ENCODE peak calls at places on chromosomes 4 and X, in four cellular contexts. I is H1, C is GM12891, E is spleen. B is an unnamed sample.

GRCh38 chr4:108155373-108155772 is 13.4 kb downstream of the LEF1 start:
- DNase-seq in I (no peak), C (no peak), E (no peak), B (no peak)

GRCh38 chr4:139972305-139972704 is 181.7 kb downstream of the MAML3 start:
- DNase-seq in I (no peak), C (no peak), E (no peak), B (no peak)

GRCh38 chrX:40877869-40878268 is 142.5 kb upstream of the MED14 start:
- DNase-seq in I (no peak), C (no peak), E (no peak), B (no peak)

GRCh38 chr4:163331629-163332360 is 601 bp downstream of the NPY1R start:
- DNase-seq in I (no peak), C (peak; percentile 14), E (peak; percentile 65), B (peak; percentile 13)

GRCh38 chr4:165680821-165681220 is 192.2 kb upstream of the TLL1 start:
- DNase-seq in I (no peak), C (no peak), E (no peak), B (no peak)

GRCh38 chrX:137052641-137053235 is 18.9 kb upstream of the GPR101 start:
- DNase-seq in I (no peak), C (no peak), E (peak; percentile 75), B (no peak)

GRCh38 chr4:24042094-24042493 is 152.2 kb upstream of the PPARGC1A start:
- DNase-seq in I (no peak), C (no peak), E (no peak), B (no peak)

GRCh38 chr4:42519803-42520417 is 122.6 kb downstream of the SHISA3 start:
- DNase-seq in I (no peak), C (no peak), E (no peak), B (peak; percentile 18)

GRCh38 chrX:133859860-133860259 is 125.5 kb downstream of the GPC3 start:
- DNase-seq in I (no peak), C (no peak), E (no peak), B (no peak)

GRCh38 chrX:8306296-8306975 is 135.4 kb upstream of the VCX2 start:
- DNase-seq in I (no peak), C (no peak), E (no peak), B (no peak)

GRCh38 chrX:44400588-44400987 is 57.1 kb upstream of the EFHC2 start:
- DNase-seq in I (no peak), C (no peak), E (no peak), B (no peak)

GRCh38 chrX:18883961-18884765 is 99.8 kb downstream of the PHKA2 start:
- DNase-seq in I (no peak), C (no peak), E (peak; percentile 54), B (no peak)

GRCh38 chrX:63664741-63665140 is 120.3 kb downstream of the ARHGEF9 start:
- DNase-seq in I (no peak), C (no peak), E (no peak), B (no peak)

GRCh38 chrX:79081895-79082512 is 62.5 kb upstream of the GPR174 start:
- DNase-seq in I (no peak), C (no peak), E (no peak), B (no peak)

DNA sequence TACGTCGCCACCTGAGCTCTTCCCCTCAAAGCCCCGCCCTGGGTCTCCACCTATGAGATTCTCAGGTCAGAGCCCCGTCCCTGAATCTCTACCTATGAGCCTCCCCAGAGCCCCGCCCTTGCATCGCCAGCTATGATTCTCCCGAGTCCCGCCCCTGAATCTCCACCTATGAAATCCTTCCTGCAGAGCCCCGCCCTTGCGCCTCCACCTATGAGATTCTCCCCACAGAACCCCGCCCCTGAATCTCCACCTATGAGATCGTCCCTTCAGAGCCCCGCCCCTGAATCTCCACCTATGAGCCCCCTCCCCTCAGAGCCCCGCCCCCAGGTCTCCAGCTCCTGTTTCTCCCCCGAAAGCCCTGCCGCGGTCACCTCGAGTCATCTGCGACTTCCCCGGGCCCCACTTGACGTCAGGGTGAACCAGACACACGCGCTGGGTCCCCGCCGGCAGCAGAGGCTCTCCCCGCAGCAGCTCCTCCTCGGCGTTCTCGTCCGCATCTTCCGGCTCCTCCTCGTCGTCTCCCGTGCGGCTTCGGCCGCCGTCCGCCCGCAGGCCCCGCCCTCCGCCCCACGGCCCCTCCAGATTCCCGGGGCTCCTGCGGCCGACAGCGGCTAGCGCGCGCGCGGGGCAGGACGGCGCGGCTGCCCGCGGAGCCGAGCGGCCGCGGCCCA is 393 bp downstream of the GTPBP6 start:
- DNase-seq in I (peak; percentile 99), C (peak; percentile 93), E (peak; percentile 97), B (peak; percentile 99)
- TF ChIP-seq POLR2AphosphoS5 in I (peak; percentile 77), C (peak; percentile 93), E (peak; percentile 33), B (peak; percentile 60)

GRCh38 chr4:155772459-155773195 is 13.8 kb downstream of the GUCY1B1 start:
- DNase-seq in I (no peak), C (no peak), E (no peak), B (no peak)
- TF ChIP-seq POLR2AphosphoS5 in I (no peak), C (no peak), E (no peak), B (no peak)

GRCh38 chrX:21479695-21480280 is 105.6 kb downstream of the CNKSR2 start:
- DNase-seq in I (no peak), C (no peak), E (no peak), B (no peak)
- TF ChIP-seq POLR2AphosphoS5 in I (no peak), C (no peak), E (no peak), B (no peak)

DNA sequence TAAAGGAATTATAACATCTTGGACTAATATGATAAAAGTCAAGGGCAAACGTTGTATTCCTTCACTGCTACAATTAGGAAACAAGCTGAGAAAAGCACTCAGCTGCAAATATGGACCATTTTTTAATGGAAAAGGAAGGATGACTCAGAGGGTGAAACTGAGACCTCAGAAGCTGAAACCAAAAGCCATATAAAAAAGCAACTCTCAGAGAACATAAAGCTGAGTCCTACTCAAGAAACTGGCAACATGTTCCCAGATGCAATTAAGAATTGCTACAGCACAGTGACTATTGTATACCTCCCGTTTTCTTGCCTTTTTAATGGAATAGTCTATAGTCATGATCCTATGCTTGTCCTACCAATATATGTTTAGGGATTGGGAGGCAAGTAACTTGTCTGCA is 1106.4 kb upstream of the INTU start:
- DNase-seq in I (no peak), C (no peak), E (no peak), B (no peak)
- TF ChIP-seq POLR2AphosphoS5 in I (no peak), C (no peak), E (no peak), B (no peak)

DNA sequence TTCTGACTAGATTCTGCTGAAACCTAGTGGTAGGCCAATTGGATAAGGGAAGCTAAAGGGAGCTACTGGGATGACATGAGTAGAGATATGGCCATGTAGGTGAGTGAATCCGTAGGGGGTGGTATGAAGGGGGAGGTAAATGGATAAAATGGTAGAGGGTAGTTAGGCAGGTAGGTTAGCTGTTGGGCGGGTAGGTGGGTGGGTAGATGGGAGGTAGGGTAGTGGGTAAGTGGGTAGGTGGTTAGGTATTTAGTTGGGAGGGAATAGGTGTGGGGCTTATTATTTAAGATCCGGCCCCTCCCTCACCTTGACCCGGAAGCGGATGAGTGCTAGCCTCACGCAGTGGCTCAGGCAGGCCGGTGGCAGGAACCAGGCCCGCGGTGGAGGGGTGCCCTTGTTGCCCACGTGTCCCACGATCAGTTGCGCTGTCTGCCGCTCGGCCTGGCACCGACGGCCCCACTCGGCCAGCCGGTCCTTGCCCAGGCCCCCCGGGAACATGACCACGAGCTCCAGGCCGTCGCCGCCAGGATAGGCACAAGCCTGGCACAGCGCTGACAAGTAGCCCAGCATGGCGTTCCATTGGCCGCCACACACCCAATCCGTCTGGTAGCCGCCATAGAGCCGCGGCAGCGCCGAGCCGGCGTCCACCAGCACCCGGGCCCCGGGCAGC is 725 bp downstream of the FAM120C start:
- DNase-seq in I (no peak), C (peak; percentile 10), E (peak; percentile 93), B (peak; percentile 70)
- TF ChIP-seq POLR2AphosphoS5 in I (peak; percentile 82), C (peak; percentile 33), E (peak; percentile 73), B (peak; percentile 32)

GRCh38 chrX:13162772-13163171 is 118.4 kb upstream of the FAM9C start:
- DNase-seq in I (no peak), C (no peak), E (no peak), B (no peak)

GRCh38 chrX:13165266-13165665 is 120.8 kb upstream of the FAM9C start:
- DNase-seq in I (no peak), C (no peak), E (no peak), B (no peak)

GRCh38 chrX:13167444-13168207 is 123.2 kb upstream of the FAM9C start:
- DNase-seq in I (no peak), C (no peak), E (no peak), B (no peak)

GRCh38 chrX:13165747-13166146 is 121.3 kb upstream of the FAM9C start:
- DNase-seq in I (no peak), C (no peak), E (no peak), B (no peak)

DNA sequence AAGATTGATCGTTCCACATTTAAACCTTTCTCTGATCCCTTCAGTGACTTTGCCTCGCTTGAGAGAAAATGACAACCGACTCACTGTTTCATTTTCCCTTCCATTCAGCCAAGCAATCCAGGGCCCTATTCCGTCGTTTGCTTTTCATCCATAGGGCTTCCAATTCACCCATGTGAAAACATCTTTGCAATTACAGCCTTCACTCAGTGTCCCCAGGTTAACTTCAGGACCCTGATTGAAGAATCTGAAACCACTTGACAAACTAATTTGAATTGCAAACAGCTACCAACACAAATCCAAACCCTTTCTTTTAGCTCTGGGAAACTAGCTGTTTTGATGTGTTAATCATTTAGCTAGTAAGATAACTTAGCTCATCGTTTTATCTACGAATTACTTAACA is 120.2 kb upstream of the FAM9C start:
- DNase-seq in I (no peak), C (no peak), E (no peak), B (no peak)
- TF ChIP-seq POLR2AphosphoS5 in I (no peak), C (no peak), E (no peak), B (no peak)